ENCODE peak calls at places on chromosomes 11 and 22, in six cellular contexts. C is left lung, W is kidney, D is GM23338, P is heart left ventricle, H is IMR-90. X is an unnamed sample.

GRCh38 chr22:25564979-25565677 is 653 bp downstream of the GRK3 start:
- DNase-seq in C (peak), W (peak), D (peak), P (peak), H (no peak), X (no peak)

GRCh38 chr11:33698921-33699320 is 1.7 kb downstream of the C11orf91 start:
- DNase-seq in C (no peak), W (no peak), D (no peak), P (no peak), H (no peak), X (no peak)

GRCh38 chr11:73331138-73331916 is 23.3 kb downstream of the ARHGEF17 start:
- DNase-seq in C (no peak), W (peak), D (peak), P (no peak), H (peak), X (no peak)

GRCh38 chr11:83102806-83103205 is 31.1 kb upstream of the RAB30 start:
- DNase-seq in C (no peak), W (no peak), D (no peak), P (no peak), H (no peak), X (no peak)

GRCh38 chr11:118379497-118379896 is 20.1 kb downstream of the UBE4A start:
- DNase-seq in C (no peak), W (no peak), D (no peak), P (no peak), H (no peak), X (no peak)

GRCh38 chr11:36211735-36212430 is 77.3 kb downstream of the COMMD9 start:
- DNase-seq in C (no peak), W (no peak), D (peak), P (no peak), H (no peak), X (no peak)

GRCh38 chr22:19656541-19657251 is 57.6 kb upstream of the SEPTIN5 start:
- DNase-seq in C (no peak), W (no peak), D (no peak), P (no peak), H (no peak), X (no peak)

GRCh38 chr11:12207384-12208150 is 97.2 kb downstream of the MICAL2 start:
- DNase-seq in C (no peak), W (no peak), D (no peak), P (no peak), H (peak), X (peak)

GRCh38 chr11:4636962-4637661 is at the start of gene OR51D1:
- DNase-seq in C (peak), W (peak), D (peak), P (peak), H (peak), X (peak)

GRCh38 chr11:16945671-16946469 is 68.3 kb downstream of the PLEKHA7 start:
- DNase-seq in C (peak), W (peak), D (peak), P (peak), H (peak), X (no peak)

GRCh38 chr11:69576069-69576782 is 64.7 kb upstream of the CCND1 start:
- DNase-seq in C (no peak), W (no peak), D (no peak), P (peak), H (no peak), X (no peak)

GRCh38 chr22:28930357-28931007 is 47.1 kb downstream of the ZNRF3 start:
- DNase-seq in C (no peak), W (no peak), D (no peak), P (no peak), H (peak), X (no peak)

GRCh38 chr11:119367661-119368120 is 13.8 kb downstream of the USP2 start:
- DNase-seq in C (no peak), W (peak), D (no peak), P (no peak), H (no peak), X (no peak)

GRCh38 chr11:12838463-12839120 is 164.4 kb downstream of the TEAD1 start:
- DNase-seq in C (no peak), W (no peak), D (no peak), P (no peak), H (no peak), X (no peak)

DNA sequence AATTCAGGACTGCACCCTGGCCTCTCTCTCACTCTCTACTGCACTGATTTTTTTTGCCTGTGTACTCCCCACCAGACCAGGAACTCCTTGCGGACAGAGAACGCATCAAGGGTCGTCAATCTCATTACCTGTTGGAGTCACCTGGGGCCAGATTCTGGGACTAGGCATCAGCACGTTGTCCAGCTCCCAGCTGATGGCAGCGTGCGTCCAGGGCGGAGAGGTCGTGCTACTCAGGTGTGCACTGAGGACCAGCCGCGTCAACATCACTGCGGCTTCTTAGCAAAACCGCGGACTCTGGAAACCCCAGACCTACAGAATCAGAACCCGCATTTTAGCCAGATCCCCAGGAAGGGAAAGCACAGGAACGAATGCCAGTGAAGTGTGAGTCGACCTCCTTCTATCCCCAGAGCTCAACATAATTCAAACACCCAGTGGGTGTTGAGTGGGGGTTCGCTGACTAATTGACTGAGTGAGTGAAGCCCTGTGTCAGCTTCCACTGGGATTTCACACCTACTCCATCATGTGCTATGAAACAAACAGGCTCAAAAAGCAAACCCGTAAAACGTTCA is 13.2 kb downstream of the KCNJ5 start:
- DNase-seq in C (no peak), W (peak), D (peak), P (no peak), H (no peak), X (no peak)
- H3K4me3 ChIP-seq in C (peak), W (no peak), D (peak), P (no peak), H (no peak), X (no peak)

GRCh38 chr11:67419330-67420049 is 4.0 kb downstream of the CARNS1 start:
- DNase-seq in C (no peak), W (no peak), D (no peak), P (no peak), H (no peak), X (no peak)

GRCh38 chr11:67420147-67420645 is 4.7 kb downstream of the CARNS1 start:
- DNase-seq in C (no peak), W (peak), D (no peak), P (no peak), H (no peak), X (no peak)

GRCh38 chr11:67417425-67417824 is 1.9 kb downstream of the CARNS1 start:
- DNase-seq in C (no peak), W (no peak), D (no peak), P (no peak), H (no peak), X (no peak)

GRCh38 chr11:67416416-67417335 is 1.2 kb downstream of the CARNS1 start:
- DNase-seq in C (no peak), W (no peak), D (peak), P (no peak), H (no peak), X (no peak)

GRCh38 chr11:67418476-67419281 is 3.2 kb downstream of the CARNS1 start:
- DNase-seq in C (no peak), W (peak), D (no peak), P (peak), H (no peak), X (no peak)
- H3K4me3 ChIP-seq in C (no peak), W (no peak), D (no peak), P (no peak), H (no peak), X (no peak)

GRCh38 chr11:697811-698311 is 2.2 kb downstream of the TMEM80 start:
- DNase-seq in C (no peak), W (no peak), D (no peak), P (no peak), H (peak), X (no peak)
- H3K4me3 ChIP-seq in C (no peak), W (no peak), D (peak), P (no peak), H (no peak), X (no peak)

GRCh38 chr22:31753005-31753633 is 700 bp upstream of the DEPDC5 start:
- DNase-seq in C (peak), W (peak), D (peak), P (peak), H (no peak), X (no peak)

GRCh38 chr22:31753634-31754471 is at the start of gene DEPDC5:
- DNase-seq in C (peak), W (peak), D (peak), P (peak), H (peak), X (peak)

GRCh38 chr22:31750365-31751284 is 693 bp upstream of the PRR14L start:
- DNase-seq in C (no peak), W (no peak), D (no peak), P (no peak), H (no peak), X (no peak)

GRCh38 chr22:31749636-31750364 is at the start of gene PRR14L:
- DNase-seq in C (peak), W (peak), D (peak), P (peak), H (peak), X (peak)

GRCh38 chr22:31752096-31752847 is 1.5 kb upstream of the DEPDC5 start:
- DNase-seq in C (no peak), W (peak), D (no peak), P (no peak), H (no peak), X (no peak)
- H3K4me3 ChIP-seq in C (no peak), W (peak), D (peak), P (peak), H (no peak), X (no peak)